ENCODE peak calls at places on chromosomes 1 and 21, in ten cellular contexts. One of them, this sample, is unnamed.

GRCh38 chr1:29943034-29943433 is 706.7 kb downstream of the PTPRU start:
- DNase-seq in activated CD8-positive, alpha-beta memory T cell treated with anti-CD3 and anti-CD28 coated beads, Interleukin-2, amount 10 ng/mL, durations not matched to agents 7 days and 5 days: no peak
- DNase-seq in putamen: no peak
- DNase-seq in stimulated activated naive B cell treated with anti-CD40 and anti-IgM and Interleukin-4, amounts not matched to agents 10 μg/mL and 1 μg/mL and 100 μg/mL, for 72 hours: no peak
- DNase-seq in CD14-positive monocyte: no peak
- DNase-seq in OCI-M1: no peak
- DNase-seq in posterior vena cava: no peak
- DNase-seq in activated CD4-positive, alpha-beta T cell treated with anti-CD3 and anti-CD28 coated beads for 24 hours: no peak
- DNase-seq in EH: no peak
- DNase-seq in B cell: no peak
- DNase-seq in this sample: no peak

GRCh38 chr1:78237364-78237916 is 191.7 kb downstream of the GIPC2 start:
- DNase-seq in activated CD8-positive, alpha-beta memory T cell treated with anti-CD3 and anti-CD28 coated beads, Interleukin-2, amount 10 ng/mL, durations not matched to agents 7 days and 5 days: no peak
- DNase-seq in putamen: no peak
- DNase-seq in stimulated activated naive B cell treated with anti-CD40 and anti-IgM and Interleukin-4, amounts not matched to agents 10 μg/mL and 1 μg/mL and 100 μg/mL, for 72 hours: no peak
- DNase-seq in CD14-positive monocyte: no peak
- DNase-seq in OCI-M1: no peak
- DNase-seq in posterior vena cava: no peak
- DNase-seq in activated CD4-positive, alpha-beta T cell treated with anti-CD3 and anti-CD28 coated beads for 24 hours: no peak
- DNase-seq in EH: no peak
- DNase-seq in B cell: no peak
- DNase-seq in this sample: no peak

GRCh38 chr1:206987873-206988272 is 17.6 kb upstream of the FCAMR start:
- DNase-seq in activated CD8-positive, alpha-beta memory T cell treated with anti-CD3 and anti-CD28 coated beads, Interleukin-2, amount 10 ng/mL, durations not matched to agents 7 days and 5 days: no peak
- DNase-seq in putamen: no peak
- DNase-seq in stimulated activated naive B cell treated with anti-CD40 and anti-IgM and Interleukin-4, amounts not matched to agents 10 μg/mL and 1 μg/mL and 100 μg/mL, for 72 hours: no peak
- DNase-seq in CD14-positive monocyte: no peak
- DNase-seq in OCI-M1: no peak
- DNase-seq in posterior vena cava: no peak
- DNase-seq in activated CD4-positive, alpha-beta T cell treated with anti-CD3 and anti-CD28 coated beads for 24 hours: no peak
- DNase-seq in EH: no peak
- DNase-seq in B cell: no peak
- DNase-seq in this sample: no peak

GRCh38 chr21:42228709-42229220 is 9.8 kb downstream of the ABCG1 start:
- DNase-seq in activated CD8-positive, alpha-beta memory T cell treated with anti-CD3 and anti-CD28 coated beads, Interleukin-2, amount 10 ng/mL, durations not matched to agents 7 days and 5 days: no peak
- DNase-seq in putamen: no peak
- DNase-seq in stimulated activated naive B cell treated with anti-CD40 and anti-IgM and Interleukin-4, amounts not matched to agents 10 μg/mL and 1 μg/mL and 100 μg/mL, for 72 hours: no peak
- DNase-seq in CD14-positive monocyte: no peak
- DNase-seq in OCI-M1: no peak
- DNase-seq in posterior vena cava: peak
- DNase-seq in activated CD4-positive, alpha-beta T cell treated with anti-CD3 and anti-CD28 coated beads for 24 hours: no peak
- DNase-seq in EH: no peak
- DNase-seq in B cell: no peak
- DNase-seq in this sample: no peak

GRCh38 chr21:39046236-39046911 is 136.9 kb downstream of the PSMG1 start:
- DNase-seq in activated CD8-positive, alpha-beta memory T cell treated with anti-CD3 and anti-CD28 coated beads, Interleukin-2, amount 10 ng/mL, durations not matched to agents 7 days and 5 days: no peak
- DNase-seq in putamen: no peak
- DNase-seq in stimulated activated naive B cell treated with anti-CD40 and anti-IgM and Interleukin-4, amounts not matched to agents 10 μg/mL and 1 μg/mL and 100 μg/mL, for 72 hours: no peak
- DNase-seq in CD14-positive monocyte: no peak
- DNase-seq in OCI-M1: no peak
- DNase-seq in posterior vena cava: no peak
- DNase-seq in activated CD4-positive, alpha-beta T cell treated with anti-CD3 and anti-CD28 coated beads for 24 hours: no peak
- DNase-seq in EH: no peak
- DNase-seq in B cell: no peak
- DNase-seq in this sample: no peak

GRCh38 chr1:109772658-109773202 is 9.0 kb upstream of the EPS8L3 start:
- DNase-seq in activated CD8-positive, alpha-beta memory T cell treated with anti-CD3 and anti-CD28 coated beads, Interleukin-2, amount 10 ng/mL, durations not matched to agents 7 days and 5 days: no peak
- DNase-seq in putamen: no peak
- DNase-seq in stimulated activated naive B cell treated with anti-CD40 and anti-IgM and Interleukin-4, amounts not matched to agents 10 μg/mL and 1 μg/mL and 100 μg/mL, for 72 hours: no peak
- DNase-seq in CD14-positive monocyte: no peak
- DNase-seq in OCI-M1: no peak
- DNase-seq in posterior vena cava: peak
- DNase-seq in activated CD4-positive, alpha-beta T cell treated with anti-CD3 and anti-CD28 coated beads for 24 hours: no peak
- DNase-seq in EH: no peak
- DNase-seq in B cell: no peak
- DNase-seq in this sample: no peak

GRCh38 chr1:93905734-93906133 is 3.5 kb downstream of the GCLM start:
- DNase-seq in activated CD8-positive, alpha-beta memory T cell treated with anti-CD3 and anti-CD28 coated beads, Interleukin-2, amount 10 ng/mL, durations not matched to agents 7 days and 5 days: no peak
- DNase-seq in putamen: no peak
- DNase-seq in stimulated activated naive B cell treated with anti-CD40 and anti-IgM and Interleukin-4, amounts not matched to agents 10 μg/mL and 1 μg/mL and 100 μg/mL, for 72 hours: no peak
- DNase-seq in CD14-positive monocyte: no peak
- DNase-seq in OCI-M1: peak
- DNase-seq in posterior vena cava: no peak
- DNase-seq in activated CD4-positive, alpha-beta T cell treated with anti-CD3 and anti-CD28 coated beads for 24 hours: no peak
- DNase-seq in EH: peak
- DNase-seq in B cell: no peak
- DNase-seq in this sample: peak

GRCh38 chr1:22184892-22185612 is 42.2 kb upstream of the WNT4 start:
- DNase-seq in activated CD8-positive, alpha-beta memory T cell treated with anti-CD3 and anti-CD28 coated beads, Interleukin-2, amount 10 ng/mL, durations not matched to agents 7 days and 5 days: no peak
- DNase-seq in putamen: no peak
- DNase-seq in stimulated activated naive B cell treated with anti-CD40 and anti-IgM and Interleukin-4, amounts not matched to agents 10 μg/mL and 1 μg/mL and 100 μg/mL, for 72 hours: no peak
- DNase-seq in CD14-positive monocyte: no peak
- DNase-seq in OCI-M1: no peak
- DNase-seq in posterior vena cava: no peak
- DNase-seq in activated CD4-positive, alpha-beta T cell treated with anti-CD3 and anti-CD28 coated beads for 24 hours: no peak
- DNase-seq in EH: no peak
- DNase-seq in B cell: no peak
- DNase-seq in this sample: no peak

GRCh38 chr21:42073140-42074099 is 2.3 kb downstream of the UMODL1 start:
- DNase-seq in activated CD8-positive, alpha-beta memory T cell treated with anti-CD3 and anti-CD28 coated beads, Interleukin-2, amount 10 ng/mL, durations not matched to agents 7 days and 5 days: no peak
- DNase-seq in putamen: no peak
- DNase-seq in stimulated activated naive B cell treated with anti-CD40 and anti-IgM and Interleukin-4, amounts not matched to agents 10 μg/mL and 1 μg/mL and 100 μg/mL, for 72 hours: no peak
- DNase-seq in CD14-positive monocyte: no peak
- DNase-seq in OCI-M1: no peak
- DNase-seq in posterior vena cava: peak
- DNase-seq in activated CD4-positive, alpha-beta T cell treated with anti-CD3 and anti-CD28 coated beads for 24 hours: no peak
- DNase-seq in EH: no peak
- DNase-seq in B cell: no peak
- DNase-seq in this sample: no peak

GRCh38 chr1:56577859-56578663 is 1.3 kb downstream of the PLPP3 start:
- DNase-seq in activated CD8-positive, alpha-beta memory T cell treated with anti-CD3 and anti-CD28 coated beads, Interleukin-2, amount 10 ng/mL, durations not matched to agents 7 days and 5 days: no peak
- DNase-seq in putamen: no peak
- DNase-seq in stimulated activated naive B cell treated with anti-CD40 and anti-IgM and Interleukin-4, amounts not matched to agents 10 μg/mL and 1 μg/mL and 100 μg/mL, for 72 hours: peak
- DNase-seq in CD14-positive monocyte: peak
- DNase-seq in OCI-M1: no peak
- DNase-seq in posterior vena cava: peak
- DNase-seq in activated CD4-positive, alpha-beta T cell treated with anti-CD3 and anti-CD28 coated beads for 24 hours: no peak
- DNase-seq in EH: peak
- DNase-seq in B cell: no peak
- DNase-seq in this sample: peak

GRCh38 chr1:207745839-207746767 is 5.8 kb upstream of the CD46 start:
- DNase-seq in activated CD8-positive, alpha-beta memory T cell treated with anti-CD3 and anti-CD28 coated beads, Interleukin-2, amount 10 ng/mL, durations not matched to agents 7 days and 5 days: no peak
- DNase-seq in putamen: no peak
- DNase-seq in stimulated activated naive B cell treated with anti-CD40 and anti-IgM and Interleukin-4, amounts not matched to agents 10 μg/mL and 1 μg/mL and 100 μg/mL, for 72 hours: no peak
- DNase-seq in CD14-positive monocyte: no peak
- DNase-seq in OCI-M1: peak
- DNase-seq in posterior vena cava: no peak
- DNase-seq in activated CD4-positive, alpha-beta T cell treated with anti-CD3 and anti-CD28 coated beads for 24 hours: no peak
- DNase-seq in EH: peak
- DNase-seq in B cell: no peak
- DNase-seq in this sample: no peak

GRCh38 chr1:93906480-93906879 is 2.8 kb downstream of the GCLM start:
- DNase-seq in activated CD8-positive, alpha-beta memory T cell treated with anti-CD3 and anti-CD28 coated beads, Interleukin-2, amount 10 ng/mL, durations not matched to agents 7 days and 5 days: no peak
- DNase-seq in putamen: no peak
- DNase-seq in stimulated activated naive B cell treated with anti-CD40 and anti-IgM and Interleukin-4, amounts not matched to agents 10 μg/mL and 1 μg/mL and 100 μg/mL, for 72 hours: no peak
- DNase-seq in CD14-positive monocyte: no peak
- DNase-seq in OCI-M1: no peak
- DNase-seq in posterior vena cava: no peak
- DNase-seq in activated CD4-positive, alpha-beta T cell treated with anti-CD3 and anti-CD28 coated beads for 24 hours: no peak
- DNase-seq in EH: no peak
- DNase-seq in B cell: no peak
- DNase-seq in this sample: no peak